ENCODE peak calls at places on chromosomes 5 and 9, in ten cellular contexts. L is iPS-NIHi11; U is NCI-H510A; S is stimulated activated CD4-positive, alpha-beta T cell treated with anti-CD3 and anti-CD28 coated beads, Interleukin-12 subunit alpha, Interleukin-12 subunit beta, amount 100 ng/mL, for 48 hours; T is ELR; R is non-pigmented ciliary epithelial cell; J is Caki2; I is occipital lobe; H is AG04450; X is bronchial epithelial cell. V is an unnamed sample.

GRCh38 chr9:72586388-72587160 is 65.2 kb downstream of the TMC1 start:
- DNase-seq in T (peak; percentile 93), S (no peak), R (peak; percentile 57), X (peak; percentile 94), J (no peak), L (no peak), U (no peak), I (peak; percentile 13), H (peak; percentile 37), V (peak; percentile 98)

GRCh38 chr5:107274576-107274975 is 396.2 kb downstream of the EFNA5 start:
- DNase-seq in S (no peak), I (no peak), R (no peak), X (no peak), L (no peak), H (no peak), U (no peak), J (no peak), T (no peak), V (no peak)

GRCh38 chr9:117547321-117547720 is 132.5 kb upstream of the ASTN2 start:
- DNase-seq in U (no peak), X (no peak), J (no peak), L (no peak), R (no peak), H (no peak), S (no peak), T (no peak), I (no peak), V (no peak)

GRCh38 chr9:133953976-133954709 is 38.0 kb downstream of the VAV2 start:
- DNase-seq in T (no peak), L (no peak), J (no peak), X (no peak), S (no peak), R (no peak), U (no peak), I (peak; percentile 21), H (no peak), V (no peak)

GRCh38 chr5:165617491-165617890 is 2112.1 kb downstream of the MAT2B start:
- DNase-seq in X (no peak), S (no peak), R (no peak), T (no peak), I (no peak), U (no peak), L (no peak), H (no peak), J (no peak), V (no peak)

GRCh38 chr9:35313911-35314310 is 152.1 kb downstream of the UNC13B start:
- DNase-seq in X (peak; percentile 29), H (no peak), J (no peak), S (no peak), U (no peak), L (no peak), R (no peak), T (peak; percentile 33), I (no peak), V (no peak)

GRCh38 chr5:74357827-74358226 is 282.7 kb downstream of the ENC1 start:
- DNase-seq in J (no peak), I (no peak), X (no peak), T (peak; percentile 3), S (no peak), H (no peak), L (no peak), R (no peak), U (peak; percentile 32), V (no peak)

GRCh38 chr5:115888027-115888426 is 46.3 kb downstream of the AP3S1 start:
- DNase-seq in J (no peak), H (no peak), I (no peak), S (no peak), R (peak; percentile 10), U (no peak), T (peak; percentile 65), X (peak; percentile 15), L (no peak), V (peak; percentile 27)

GRCh38 chr5:112069329-112069728 is 312.3 kb upstream of the NREP start:
- DNase-seq in J (no peak), L (no peak), X (no peak), T (no peak), I (no peak), H (no peak), R (no peak), U (no peak), S (no peak), V (no peak)

GRCh38 chr5:76290321-76290757 is 112.7 kb upstream of the IQGAP2 start:
- DNase-seq in T (no peak), I (no peak), L (no peak), R (no peak), U (no peak), S (no peak), X (peak; percentile 95), J (no peak), H (no peak), V (no peak)

GRCh38 chr9:79377315-79377855 is 194.4 kb upstream of the TLE4 start:
- DNase-seq in R (no peak), U (no peak), S (no peak), I (no peak), T (peak; percentile 47), H (no peak), L (no peak), X (peak; percentile 23), J (no peak), V (no peak)

GRCh38 chr9:24257726-24258125 is 288.0 kb downstream of the IZUMO3 start:
- DNase-seq in U (no peak), J (no peak), H (no peak), R (peak; percentile 20), T (no peak), X (peak; percentile 13), S (no peak), I (no peak), L (no peak), V (no peak)

GRCh38 chr5:154648706-154649105 is 106.5 kb upstream of the LARP1 start:
- DNase-seq in I (no peak), T (peak; percentile 19), X (peak; percentile 18), R (no peak), U (no peak), S (no peak), L (no peak), H (no peak), J (no peak), V (no peak)

GRCh38 chr9:20873240-20873860 is 158.1 kb downstream of the HACD4 start:
- DNase-seq in L (no peak), J (peak; percentile 65), U (no peak), T (no peak), R (no peak), S (no peak), X (no peak), I (no peak), H (no peak), V (no peak)

GRCh38 chr9:136105398-136106135 is 10.5 kb upstream of the NACC2 start:
- DNase-seq in I (no peak), T (peak; percentile 29), S (no peak), J (no peak), L (no peak), U (no peak), R (no peak), H (no peak), X (no peak), V (peak; percentile 34)

GRCh38 chr9:129459550-129460322 is 161.2 kb downstream of the C9orf50 start:
- DNase-seq in S (peak; percentile 35), X (no peak), L (no peak), T (no peak), H (no peak), J (no peak), U (no peak), R (no peak), I (no peak), V (no peak)

GRCh38 chr5:177550120-177550519 is 4.2 kb downstream of the FAM193B start:
- DNase-seq in R (no peak), U (no peak), J (no peak), T (no peak), X (no peak), H (no peak), L (no peak), S (no peak), I (no peak), V (no peak)

GRCh38 chr9:90103771-90104170 is 499.0 kb downstream of the GADD45G start:
- DNase-seq in S (no peak), T (no peak), U (no peak), R (no peak), I (no peak), H (no peak), L (no peak), J (no peak), X (no peak), V (no peak)

GRCh38 chr5:36462295-36463021 is 143.9 kb upstream of the SLC1A3 start:
- DNase-seq in I (no peak), S (no peak), H (no peak), J (no peak), R (no peak), X (peak; percentile 82), L (no peak), U (no peak), T (peak; percentile 15), V (no peak)

GRCh38 chr9:109290385-109290784 is 30.5 kb downstream of the EPB41L4B start:
- DNase-seq in J (no peak), U (no peak), L (no peak), I (no peak), H (no peak), T (no peak), R (no peak), S (no peak), X (no peak), V (no peak)

GRCh38 chr9:99666571-99666970 is 155.1 kb upstream of the NR4A3 start:
- DNase-seq in I (no peak), S (no peak), J (no peak), R (no peak), H (no peak), U (no peak), X (no peak), L (no peak), T (no peak), V (peak; percentile 3)

GRCh38 chr9:89491688-89492087 is 6.2 kb downstream of the SEMA4D start:
- DNase-seq in T (no peak), S (no peak), J (no peak), R (no peak), U (no peak), L (no peak), I (no peak), H (no peak), X (no peak), V (no peak)

GRCh38 chr9:136404801-136405136 is 4.8 kb upstream of the SNAPC4 start:
- DNase-seq in I (no peak), X (no peak), J (no peak), L (no peak), R (no peak), S (no peak), U (no peak), H (no peak), T (no peak), V (no peak)

GRCh38 chr5:107129051-107129450 is 541.7 kb downstream of the EFNA5 start:
- DNase-seq in X (no peak), I (no peak), T (no peak), R (peak; percentile 17), H (peak; percentile 7), J (no peak), S (no peak), L (no peak), U (no peak), V (peak; percentile 46)

GRCh38 chr9:119368179-119368578 is 1.1 kb downstream of the BRINP1 start:
- DNase-seq in U (no peak), L (no peak), I (no peak), T (no peak), X (no peak), H (no peak), R (no peak), J (no peak), S (no peak), V (no peak)

GRCh38 chr5:112419596-112420110 is 576 bp upstream of the EPB41L4A start:
- DNase-seq in H (no peak), R (no peak), L (peak; percentile 66), X (peak; percentile 51), S (no peak), U (no peak), J (peak; percentile 67), I (no peak), T (peak; percentile 10), V (peak; percentile 43)